ENCODE peak calls at places on chromosomes 16 and 17, in eight cellular contexts. One of them, this sample, is unnamed.

GRCh38 chr17:51869387-51869786 is 289.1 kb downstream of the CA10 start:
- DNase-seq in H9: peak; percentile 54
- DNase-seq in CD8-positive, alpha-beta T cell: no peak
- DNase-seq in OCI-LY7: peak; percentile 19
- DNase-seq in thoracic aorta: no peak
- DNase-seq in ovary: no peak
- DNase-seq in sigmoid colon: no peak
- DNase-seq in K562: peak; percentile 21
- DNase-seq in this sample: peak; percentile 44

GRCh38 chr17:54172096-54172495 is 349.4 kb downstream of the KIF2B start:
- DNase-seq in ovary: no peak
- DNase-seq in H9: no peak
- DNase-seq in CD8-positive, alpha-beta T cell: no peak
- DNase-seq in K562: no peak
- DNase-seq in OCI-LY7: no peak
- DNase-seq in sigmoid colon: no peak
- DNase-seq in thoracic aorta: no peak
- DNase-seq in this sample: no peak

GRCh38 chr16:66705790-66706505 is 9.4 kb upstream of the CMTM4 start:
- DNase-seq in OCI-LY7: no peak
- DNase-seq in sigmoid colon: peak; percentile 81
- DNase-seq in thoracic aorta: peak; percentile 25
- DNase-seq in K562: no peak
- DNase-seq in ovary: no peak
- DNase-seq in CD8-positive, alpha-beta T cell: no peak
- DNase-seq in H9: no peak
- DNase-seq in this sample: no peak

GRCh38 chr16:64858076-64858475 is 263.8 kb downstream of the CDH11 start:
- DNase-seq in K562: no peak
- DNase-seq in CD8-positive, alpha-beta T cell: no peak
- DNase-seq in OCI-LY7: no peak
- DNase-seq in sigmoid colon: no peak
- DNase-seq in thoracic aorta: no peak
- DNase-seq in H9: no peak
- DNase-seq in ovary: no peak
- DNase-seq in this sample: no peak

GRCh38 chr17:16286009-16286946 is 67.0 kb downstream of the CENPV start:
- DNase-seq in OCI-LY7: peak; percentile 67
- DNase-seq in CD8-positive, alpha-beta T cell: peak; percentile 82
- DNase-seq in thoracic aorta: peak; percentile 68
- DNase-seq in H9: peak; percentile 94
- DNase-seq in sigmoid colon: peak; percentile 93
- DNase-seq in K562: peak; percentile 95
- DNase-seq in ovary: peak; percentile 86
- DNase-seq in this sample: peak; percentile 56

GRCh38 chr16:67174706-67175231 is 4.4 kb downstream of the NOL3 start:
- DNase-seq in K562: no peak
- DNase-seq in H9: no peak
- DNase-seq in ovary: peak; percentile 56
- DNase-seq in sigmoid colon: no peak
- DNase-seq in CD8-positive, alpha-beta T cell: no peak
- DNase-seq in OCI-LY7: no peak
- DNase-seq in thoracic aorta: no peak
- DNase-seq in this sample: no peak

GRCh38 chr17:57574040-57574513 is 171.0 kb downstream of the CCDC182 start:
- DNase-seq in K562: no peak
- DNase-seq in H9: no peak
- DNase-seq in sigmoid colon: peak; percentile 85
- DNase-seq in thoracic aorta: no peak
- DNase-seq in CD8-positive, alpha-beta T cell: no peak
- DNase-seq in ovary: no peak
- DNase-seq in OCI-LY7: no peak
- DNase-seq in this sample: no peak

GRCh38 chr17:2138318-2138717 is 83.4 kb downstream of the HIC1 start:
- DNase-seq in CD8-positive, alpha-beta T cell: peak; percentile 41
- DNase-seq in H9: no peak
- DNase-seq in thoracic aorta: no peak
- DNase-seq in ovary: no peak
- DNase-seq in sigmoid colon: no peak
- DNase-seq in OCI-LY7: peak; percentile 71
- DNase-seq in K562: peak; percentile 44
- DNase-seq in this sample: peak; percentile 39

GRCh38 chr17:44922746-44923470 is 7.6 kb upstream of the GFAP start:
- DNase-seq in H9: no peak
- DNase-seq in ovary: peak; percentile 31
- DNase-seq in thoracic aorta: no peak
- DNase-seq in CD8-positive, alpha-beta T cell: no peak
- DNase-seq in K562: no peak
- DNase-seq in sigmoid colon: peak; percentile 39
- DNase-seq in OCI-LY7: no peak
- DNase-seq in this sample: no peak

GRCh38 chr16:3175157-3176153 is 12.5 kb upstream of the OR1F1 start:
- DNase-seq in H9: peak; percentile 85
- DNase-seq in sigmoid colon: peak; percentile 50
- DNase-seq in CD8-positive, alpha-beta T cell: no peak
- DNase-seq in OCI-LY7: no peak
- DNase-seq in ovary: no peak
- DNase-seq in K562: peak; percentile 90
- DNase-seq in thoracic aorta: no peak
- DNase-seq in this sample: peak; percentile 75

GRCh38 chr16:22055881-22056280 is 36.5 kb upstream of the VWA3A start:
- DNase-seq in K562: peak; percentile 47
- DNase-seq in ovary: no peak
- DNase-seq in thoracic aorta: no peak
- DNase-seq in CD8-positive, alpha-beta T cell: no peak
- DNase-seq in OCI-LY7: no peak
- DNase-seq in H9: peak; percentile 58
- DNase-seq in sigmoid colon: no peak
- DNase-seq in this sample: no peak

GRCh38 chr16:27241658-27242057 is 26.9 kb downstream of the NSMCE1 start:
- DNase-seq in OCI-LY7: no peak
- DNase-seq in ovary: no peak
- DNase-seq in thoracic aorta: no peak
- DNase-seq in K562: no peak
- DNase-seq in CD8-positive, alpha-beta T cell: no peak
- DNase-seq in H9: peak; percentile 17
- DNase-seq in sigmoid colon: peak; percentile 60
- DNase-seq in this sample: no peak

GRCh38 chr17:1446201-1446600 is 9.8 kb downstream of the CRK start:
- DNase-seq in sigmoid colon: no peak
- DNase-seq in thoracic aorta: no peak
- DNase-seq in H9: no peak
- DNase-seq in CD8-positive, alpha-beta T cell: no peak
- DNase-seq in OCI-LY7: no peak
- DNase-seq in K562: no peak
- DNase-seq in ovary: no peak
- DNase-seq in this sample: no peak

GRCh38 chr17:17361543-17362511 is 58.7 kb downstream of the NT5M start:
- DNase-seq in OCI-LY7: no peak
- DNase-seq in sigmoid colon: peak; percentile 59
- DNase-seq in H9: peak; percentile 24
- DNase-seq in thoracic aorta: no peak
- DNase-seq in CD8-positive, alpha-beta T cell: no peak
- DNase-seq in K562: no peak
- DNase-seq in ovary: no peak
- DNase-seq in this sample: no peak

GRCh38 chr17:57166803-57167202 is 81.8 kb downstream of the AKAP1 start:
- DNase-seq in CD8-positive, alpha-beta T cell: no peak
- DNase-seq in OCI-LY7: no peak
- DNase-seq in K562: no peak
- DNase-seq in ovary: no peak
- DNase-seq in thoracic aorta: no peak
- DNase-seq in sigmoid colon: no peak
- DNase-seq in H9: peak; percentile 59
- DNase-seq in this sample: no peak

GRCh38 chr17:72850410-72850809 is 242.1 kb downstream of the SLC39A11 start:
- DNase-seq in sigmoid colon: no peak
- DNase-seq in ovary: no peak
- DNase-seq in OCI-LY7: no peak
- DNase-seq in CD8-positive, alpha-beta T cell: no peak
- DNase-seq in H9: no peak
- DNase-seq in K562: no peak
- DNase-seq in thoracic aorta: no peak
- DNase-seq in this sample: no peak

GRCh38 chr16:23945243-23945642 is 109.5 kb downstream of the PRKCB start:
- DNase-seq in CD8-positive, alpha-beta T cell: no peak
- DNase-seq in ovary: no peak
- DNase-seq in H9: no peak
- DNase-seq in K562: peak; percentile 29
- DNase-seq in thoracic aorta: no peak
- DNase-seq in OCI-LY7: no peak
- DNase-seq in sigmoid colon: no peak
- DNase-seq in this sample: no peak

GRCh38 chr16:83915491-83915890 is 16.6 kb downstream of the MLYCD start:
- DNase-seq in K562: no peak
- DNase-seq in H9: no peak
- DNase-seq in thoracic aorta: no peak
- DNase-seq in CD8-positive, alpha-beta T cell: no peak
- DNase-seq in ovary: no peak
- DNase-seq in sigmoid colon: no peak
- DNase-seq in OCI-LY7: no peak
- DNase-seq in this sample: no peak

GRCh38 chr16:56506941-56507340 is 12.9 kb downstream of the BBS2 start:
- DNase-seq in thoracic aorta: no peak
- DNase-seq in K562: no peak
- DNase-seq in CD8-positive, alpha-beta T cell: no peak
- DNase-seq in H9: no peak
- DNase-seq in ovary: no peak
- DNase-seq in OCI-LY7: no peak
- DNase-seq in sigmoid colon: no peak
- DNase-seq in this sample: peak; percentile 37

GRCh38 chr17:62601438-62601837 is 26.0 kb upstream of the MRC2 start:
- DNase-seq in thoracic aorta: no peak
- DNase-seq in K562: no peak
- DNase-seq in H9: no peak
- DNase-seq in ovary: no peak
- DNase-seq in OCI-LY7: no peak
- DNase-seq in sigmoid colon: no peak
- DNase-seq in CD8-positive, alpha-beta T cell: no peak
- DNase-seq in this sample: no peak

GRCh38 chr17:40518401-40519088 is 17.1 kb upstream of the TNS4 start:
- DNase-seq in K562: no peak
- DNase-seq in CD8-positive, alpha-beta T cell: no peak
- DNase-seq in OCI-LY7: no peak
- DNase-seq in ovary: peak; percentile 20
- DNase-seq in H9: peak; percentile 73
- DNase-seq in sigmoid colon: no peak
- DNase-seq in thoracic aorta: no peak
- DNase-seq in this sample: no peak

GRCh38 chr16:19555186-19555937 is at the start of gene VPS35L:
- DNase-seq in ovary: peak; percentile 99
- DNase-seq in sigmoid colon: peak; percentile 98
- DNase-seq in OCI-LY7: peak; percentile 97
- DNase-seq in thoracic aorta: peak; percentile 95
- DNase-seq in K562: peak; percentile 96
- DNase-seq in CD8-positive, alpha-beta T cell: peak; percentile 97
- DNase-seq in H9: peak; percentile 99
- DNase-seq in this sample: peak; percentile 97
- TF ChIP-seq CTCF in ovary: peak; percentile 85
- TF ChIP-seq CTCF in sigmoid colon: peak; percentile 64
- TF ChIP-seq CTCF in OCI-LY7: peak; percentile 81
- TF ChIP-seq CTCF in thoracic aorta: peak; percentile 68
- TF ChIP-seq CTCF in K562: peak; percentile 75
- TF ChIP-seq CTCF in CD8-positive, alpha-beta T cell: peak; percentile 79
- TF ChIP-seq CTCF in H9: peak; percentile 87
- TF ChIP-seq CTCF in this sample: peak; percentile 69

GRCh38 chr17:77381731-77382130 is 241.0 kb downstream of the SEC14L1 start:
- DNase-seq in OCI-LY7: no peak
- DNase-seq in CD8-positive, alpha-beta T cell: no peak
- DNase-seq in K562: no peak
- DNase-seq in thoracic aorta: no peak
- DNase-seq in ovary: no peak
- DNase-seq in sigmoid colon: no peak
- DNase-seq in H9: no peak
- DNase-seq in this sample: no peak
- H3K4me1 ChIP-seq in OCI-LY7: peaks cover 34% of the 10 kb centered on the region
- H3K4me1 ChIP-seq in CD8-positive, alpha-beta T cell: peaks cover 97% of the 10 kb centered on the region
- H3K4me1 ChIP-seq in K562: peaks cover 13% of the 10 kb centered on the region
- H3K4me1 ChIP-seq in thoracic aorta: peaks cover 74% of the 10 kb centered on the region
- H3K4me1 ChIP-seq in ovary: peaks cover 75% of the 10 kb centered on the region
- H3K4me1 ChIP-seq in sigmoid colon: peaks cover 100% of the 10 kb centered on the region
- H3K4me1 ChIP-seq in H9: peaks cover 16% of the 10 kb centered on the region
- H3K4me1 ChIP-seq in this sample: peaks cover 22% of the 10 kb centered on the region

DNA sequence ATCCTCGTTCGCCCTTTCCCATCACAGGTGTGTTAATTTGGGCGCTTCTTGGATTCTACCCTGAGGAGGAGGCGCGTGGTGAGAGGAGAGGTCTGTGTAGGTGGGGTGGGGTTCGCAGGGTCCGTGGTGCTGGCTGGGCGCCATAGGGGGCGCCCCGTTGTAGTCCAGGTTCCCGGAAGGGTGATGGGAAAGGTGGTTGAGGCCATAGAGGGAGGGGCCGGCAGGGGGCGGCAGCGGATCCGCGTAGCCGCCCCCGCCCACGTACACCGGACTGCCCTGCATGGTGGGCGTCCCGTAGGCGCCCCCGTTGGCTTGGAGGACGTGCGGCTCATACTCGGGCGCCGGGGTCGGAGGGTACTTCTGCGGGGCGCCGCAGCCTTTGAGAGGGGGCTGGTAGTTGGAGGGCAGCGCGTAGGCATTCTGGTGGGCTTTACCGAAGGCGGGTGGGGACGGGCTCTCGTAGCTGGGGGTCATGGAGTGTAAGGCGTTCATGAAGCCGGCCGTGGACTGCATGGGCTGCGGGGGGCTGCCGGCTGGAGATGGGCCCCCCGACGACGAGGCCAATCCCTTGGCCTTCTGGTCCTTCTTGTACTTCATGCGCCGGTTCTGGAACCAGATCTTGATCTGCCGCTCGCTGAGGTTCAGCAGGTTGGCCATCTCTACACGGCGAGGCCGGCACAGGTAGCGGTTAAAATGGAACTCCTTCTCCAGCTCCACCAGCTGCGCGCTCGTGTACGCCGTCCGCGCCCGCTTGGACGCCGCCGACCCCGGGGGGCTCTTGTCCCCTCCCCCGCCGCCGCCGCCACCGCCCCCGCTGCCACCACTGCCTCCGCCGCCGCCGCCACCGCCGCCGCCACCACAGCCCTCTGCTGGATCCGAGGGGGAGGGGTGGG is 5.7 kb upstream of the HOXB2 start:
- DNase-seq in K562: no peak
- DNase-seq in ovary: no peak
- DNase-seq in thoracic aorta: no peak
- DNase-seq in sigmoid colon: peak; percentile 71
- DNase-seq in H9: peak; percentile 75
- DNase-seq in CD8-positive, alpha-beta T cell: no peak
- DNase-seq in OCI-LY7: no peak
- DNase-seq in this sample: no peak
- TF ChIP-seq CTCF in K562: peak; percentile 7
- TF ChIP-seq CTCF in ovary: no peak
- TF ChIP-seq CTCF in thoracic aorta: no peak
- TF ChIP-seq CTCF in sigmoid colon: no peak
- TF ChIP-seq CTCF in H9: peak; percentile 70
- TF ChIP-seq CTCF in CD8-positive, alpha-beta T cell: no peak
- TF ChIP-seq CTCF in OCI-LY7: no peak
- TF ChIP-seq CTCF in this sample: no peak

DNA sequence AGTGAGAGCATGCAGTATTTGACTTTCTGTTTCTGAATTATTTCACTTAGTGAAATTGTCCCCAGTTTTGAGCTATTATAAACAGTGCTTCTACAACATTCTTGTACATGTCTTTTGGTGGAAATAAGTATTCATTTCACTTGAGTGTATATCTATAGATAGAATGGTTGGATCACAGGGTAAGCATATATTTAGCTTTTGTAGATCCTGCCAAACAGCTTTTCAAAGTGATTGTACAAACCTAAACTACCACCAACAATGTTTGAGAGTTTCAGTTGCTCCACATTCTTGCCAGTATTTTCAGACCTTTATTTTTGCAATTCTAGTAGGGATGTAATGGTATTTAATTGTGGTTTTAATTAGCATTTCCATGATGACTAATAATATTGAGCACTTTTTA is 91.6 kb downstream of the CCT6B start:
- DNase-seq in sigmoid colon: no peak
- DNase-seq in ovary: no peak
- DNase-seq in CD8-positive, alpha-beta T cell: no peak
- DNase-seq in OCI-LY7: no peak
- DNase-seq in thoracic aorta: no peak
- DNase-seq in K562: no peak
- DNase-seq in H9: no peak
- DNase-seq in this sample: no peak
- H3K4me1 ChIP-seq in sigmoid colon: no peaks in the 10 kb centered on the region
- H3K4me1 ChIP-seq in ovary: no peaks in the 10 kb centered on the region
- H3K4me1 ChIP-seq in CD8-positive, alpha-beta T cell: no peaks in the 10 kb centered on the region
- H3K4me1 ChIP-seq in OCI-LY7: no peaks in the 10 kb centered on the region
- H3K4me1 ChIP-seq in thoracic aorta: no peaks in the 10 kb centered on the region
- H3K4me1 ChIP-seq in K562: no peaks in the 10 kb centered on the region
- H3K4me1 ChIP-seq in H9: no peaks in the 10 kb centered on the region
- H3K4me1 ChIP-seq in this sample: no peaks in the 10 kb centered on the region

This sample was measured in A673.